ENCODE peak calls at places on chromosome 16, in eight cellular contexts. V, J, Y, G, I, S, B and A are unnamed samples.

GRCh38 chr16:450385-450784 is 24.9 kb downstream of the RAB11FIP3 start:
- DNase-seq in V (no peak), J (no peak), Y (no peak), G (no peak), I (no peak), S (no peak), B (no peak), A (peak)

GRCh38 chr16:20175358-20175757 is 101.7 kb upstream of the GPR139 start:
- DNase-seq in V (no peak), J (peak), Y (no peak), G (no peak), I (no peak), S (no peak), B (no peak), A (no peak)

GRCh38 chr16:10992797-10993196 is 48.4 kb downstream of the CLEC16A start:
- DNase-seq in V (peak), J (no peak), Y (no peak), G (peak), I (no peak), S (peak), B (peak), A (no peak)

GRCh38 chr16:17149904-17150483 is 320.8 kb downstream of the XYLT1 start:
- DNase-seq in V (peak), J (no peak), Y (no peak), G (no peak), I (no peak), S (no peak), B (no peak), A (no peak)

GRCh38 chr16:29996773-29997250 is 771 bp downstream of the INO80E start:
- DNase-seq in V (no peak), J (no peak), Y (no peak), G (no peak), I (no peak), S (no peak), B (no peak), A (no peak)

GRCh38 chr16:54654429-54654828 is 276.2 kb upstream of the IRX5 start:
- DNase-seq in V (no peak), J (no peak), Y (no peak), G (no peak), I (no peak), S (no peak), B (no peak), A (no peak)

GRCh38 chr16:8996891-8997290 is 33.2 kb upstream of the USP7 start:
- DNase-seq in V (no peak), J (no peak), Y (no peak), G (no peak), I (no peak), S (no peak), B (no peak), A (no peak)

GRCh38 chr16:3282103-3282746 is 1.1 kb upstream of the ZNF263 start:
- DNase-seq in V (no peak), J (no peak), Y (no peak), G (no peak), I (no peak), S (peak), B (peak), A (no peak)

GRCh38 chr16:11235703-11235991 is 20.4 kb downstream of the SOCS1 start:
- DNase-seq in V (no peak), J (no peak), Y (no peak), G (no peak), I (no peak), S (no peak), B (no peak), A (no peak)

GRCh38 chr16:77468831-77469230 is 34.0 kb upstream of the ADAMTS18 start:
- DNase-seq in V (no peak), J (no peak), Y (no peak), G (no peak), I (no peak), S (no peak), B (no peak), A (no peak)

GRCh38 chr16:80536246-80536645 is 4.5 kb upstream of the DYNLRB2 start:
- DNase-seq in V (no peak), J (no peak), Y (no peak), G (no peak), I (no peak), S (no peak), B (no peak), A (no peak)

GRCh38 chr16:24255446-24256352 is at the start of gene CACNG3:
- DNase-seq in V (peak), J (peak), Y (no peak), G (no peak), I (peak), S (no peak), B (no peak), A (peak)

GRCh38 chr16:48497129-48497528 is 111.9 kb upstream of the SIAH1 start:
- DNase-seq in V (no peak), J (no peak), Y (no peak), G (no peak), I (no peak), S (no peak), B (no peak), A (no peak)

GRCh38 chr16:89002851-89003830 is 26.1 kb upstream of the CBFA2T3 start:
- DNase-seq in V (no peak), J (no peak), Y (no peak), G (no peak), I (no peak), S (no peak), B (no peak), A (no peak)